ENCODE peak calls at places on chromosomes 3 and 15, in eight cellular contexts. P is progenitor cell of endocrine pancreas; R is choroid plexus epithelial cell; E is CD8-positive, alpha-beta T cell; K is A549; D is upper lobe of left lung; W is AG04450; O is glutamatergic neuron. G is an unnamed sample.

GRCh38 chr15:98363955-98364354 is 284.4 kb upstream of the IGF1R start:
- DNase-seq in P (no peak), R (no peak), E (no peak), K (no peak), D (no peak), W (no peak), O (no peak), G (no peak)

GRCh38 chr3:59809750-59810444 is 760.1 kb upstream of the CFAP20DC start:
- DNase-seq in P (no peak), R (peak; percentile 69), E (no peak), K (peak; percentile 18), D (no peak), W (peak; percentile 18), O (no peak), G (no peak)

GRCh38 chr3:17059966-17060560 is 175.3 kb downstream of the PLCL2 start:
- DNase-seq in P (no peak), R (no peak), E (no peak), K (no peak), D (no peak), W (no peak), O (no peak), G (no peak)

GRCh38 chr15:78810377-78811123 is 714 bp downstream of the ADAMTS7 start:
- DNase-seq in P (peak; percentile 41), R (peak; percentile 44), E (no peak), K (peak; percentile 79), D (no peak), W (no peak), O (peak; percentile 64), G (no peak)

GRCh38 chr15:73822998-73823397 is 50.4 kb upstream of the TBC1D21 start:
- DNase-seq in P (no peak), R (peak; percentile 57), E (no peak), K (no peak), D (no peak), W (no peak), O (no peak), G (no peak)

GRCh38 chr3:123002749-123003497 is 24.6 kb downstream of the SEMA5B start:
- DNase-seq in P (no peak), R (no peak), E (no peak), K (no peak), D (no peak), W (no peak), O (no peak), G (no peak)

GRCh38 chr15:57440799-57441198 is 64.5 kb downstream of the CGNL1 start:
- DNase-seq in P (no peak), R (peak; percentile 91), E (no peak), K (no peak), D (no peak), W (peak; percentile 30), O (no peak), G (no peak)

GRCh38 chr15:68706256-68706655 is 114.4 kb downstream of the ANP32A start:
- DNase-seq in P (no peak), R (no peak), E (no peak), K (no peak), D (no peak), W (no peak), O (no peak), G (no peak)

GRCh38 chr3:184874709-184875644 is 63.0 kb downstream of the VPS8 start:
- DNase-seq in P (peak; percentile 15), R (peak; percentile 66), E (no peak), K (peak; percentile 5), D (no peak), W (no peak), O (peak; percentile 30), G (no peak)

GRCh38 chr3:195259146-195259563 is 11.8 kb downstream of the XXYLT1 start:
- DNase-seq in P (no peak), R (peak; percentile 61), E (peak; percentile 15), K (peak; percentile 9), D (no peak), W (no peak), O (no peak), G (no peak)

GRCh38 chr3:50532062-50532705 is 28.8 kb upstream of the CACNA2D2 start:
- DNase-seq in P (no peak), R (peak; percentile 45), E (no peak), K (no peak), D (no peak), W (no peak), O (no peak), G (no peak)

GRCh38 chr15:49501586-49501985 is 78.5 kb downstream of the FGF7 start:
- DNase-seq in P (no peak), R (no peak), E (no peak), K (no peak), D (no peak), W (no peak), O (no peak), G (no peak)

GRCh38 chr3:183227586-183227985 is 25.5 kb upstream of the B3GNT5 start:
- DNase-seq in P (no peak), R (no peak), E (no peak), K (no peak), D (no peak), W (no peak), O (no peak), G (no peak)

GRCh38 chr15:89119489-89120478 is 31.5 kb downstream of the ABHD2 start:
- DNase-seq in P (no peak), R (peak; percentile 94), E (no peak), K (peak; percentile 91), D (no peak), W (no peak), O (no peak), G (no peak)

GRCh38 chr3:36714343-36714742 is 50.0 kb downstream of the DCLK3 start:
- DNase-seq in P (no peak), R (peak; percentile 38), E (no peak), K (no peak), D (no peak), W (no peak), O (no peak), G (no peak)

GRCh38 chr3:57659004-57659672 is 33.7 kb downstream of the DENND6A start:
- DNase-seq in P (no peak), R (no peak), E (no peak), K (no peak), D (no peak), W (no peak), O (no peak), G (no peak)

GRCh38 chr15:71106802-71107500 is 8.3 kb upstream of the THSD4 start:
- DNase-seq in P (no peak), R (peak; percentile 41), E (no peak), K (no peak), D (no peak), W (no peak), O (no peak), G (no peak)

GRCh38 chr15:71104636-71105035 is 10.6 kb upstream of the THSD4 start:
- DNase-seq in P (no peak), R (no peak), E (no peak), K (no peak), D (no peak), W (no peak), O (no peak), G (no peak)

GRCh38 chr15:71098920-71099319 is 16.4 kb upstream of the THSD4 start:
- DNase-seq in P (no peak), R (no peak), E (no peak), K (no peak), D (no peak), W (no peak), O (no peak), G (no peak)

GRCh38 chr15:71105444-71105843 is 9.8 kb upstream of the THSD4 start:
- DNase-seq in P (no peak), R (no peak), E (no peak), K (no peak), D (no peak), W (no peak), O (no peak), G (no peak)

DNA sequence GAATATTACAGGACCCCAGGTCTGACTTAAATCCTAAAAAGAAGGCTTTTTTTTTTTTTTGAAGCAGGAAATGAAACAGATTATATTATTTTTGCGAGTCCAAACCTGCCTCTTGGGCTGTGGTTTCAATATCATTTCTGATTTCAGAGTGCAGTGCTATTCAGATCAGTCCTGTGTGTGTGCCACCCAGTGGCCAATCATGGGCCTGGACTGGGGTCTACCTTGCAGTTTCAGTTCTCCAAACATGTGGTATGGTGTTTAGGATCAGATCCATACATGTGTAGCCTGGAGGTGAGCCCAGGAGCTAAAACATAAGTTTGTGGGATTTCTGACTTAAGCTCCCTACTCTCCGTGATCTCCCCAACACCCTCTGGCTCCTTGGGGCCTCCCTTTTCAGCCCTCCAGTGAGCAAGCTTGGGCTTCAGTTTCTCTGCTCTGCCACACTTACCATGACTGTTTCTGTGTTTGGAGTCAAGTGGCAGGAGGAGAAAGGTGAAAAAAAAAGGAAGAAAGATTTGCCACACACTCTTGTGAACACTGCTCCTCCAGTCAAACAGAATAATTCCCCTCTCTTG is 12.1 kb upstream of the THSD4 start:
- DNase-seq in P (no peak), R (peak; percentile 82), E (no peak), K (no peak), D (no peak), W (no peak), O (no peak), G (no peak)
- TF ChIP-seq CTCF in P (peak; percentile 60), R (peak; percentile 89), E (no peak), K (peak; percentile 60), D (peak; percentile 37), W (peak; percentile 59), O (no peak), G (no peak)

GRCh38 chr3:24365168-24365567 is 129.5 kb downstream of the THRB start:
- DNase-seq in P (no peak), R (peak; percentile 89), E (no peak), K (peak; percentile 29), D (peak; percentile 75), W (no peak), O (no peak), G (no peak)
- TF ChIP-seq CTCF in P (no peak), R (peak; percentile 30), E (no peak), K (peak; percentile 22), D (no peak), W (no peak), O (no peak), G (no peak)

GRCh38 chr15:72782993-72783562 is 480 bp downstream of the ADPGK start:
- DNase-seq in P (no peak), R (peak; percentile 53), E (peak; percentile 8), K (no peak), D (peak; percentile 65), W (no peak), O (no peak), G (no peak)

GRCh38 chr15:72784233-72784876 is 797 bp upstream of the ADPGK start:
- DNase-seq in P (no peak), R (peak; percentile 92), E (no peak), K (peak; percentile 86), D (peak; percentile 50), W (peak; percentile 64), O (no peak), G (no peak)

GRCh38 chr15:72782274-72782992 is 1.1 kb downstream of the ADPGK start:
- DNase-seq in P (no peak), R (peak; percentile 16), E (no peak), K (no peak), D (no peak), W (no peak), O (no peak), G (no peak)

GRCh38 chr15:72785452-72786243 is 2.1 kb upstream of the ADPGK start:
- DNase-seq in P (no peak), R (peak; percentile 84), E (peak; percentile 9), K (no peak), D (no peak), W (peak; percentile 15), O (no peak), G (peak; percentile 57)

GRCh38 chr15:72783563-72784232 is at the start of gene ADPGK:
- DNase-seq in P (peak; percentile 93), R (peak; percentile 94), E (peak; percentile 96), K (peak; percentile 95), D (peak; percentile 89), W (peak; percentile 72), O (peak; percentile 93), G (peak; percentile 99)
- TF ChIP-seq CTCF in P (no peak), R (no peak), E (no peak), K (no peak), D (peak; percentile 42), W (no peak), O (no peak), G (no peak)

GRCh38 chr3:39383190-39383912 is at the start of gene SLC25A38:
- DNase-seq in P (peak; percentile 42), R (peak; percentile 94), E (peak; percentile 67), K (peak; percentile 95), D (peak; percentile 87), W (peak; percentile 50), O (peak; percentile 80), G (peak; percentile 74)
- TF ChIP-seq CTCF in P (peak; percentile 46), R (peak; percentile 51), E (peak; percentile 39), K (peak; percentile 15), D (no peak), W (peak; percentile 38), O (no peak), G (no peak)

G was measured in natural killer cell.